ENCODE peak calls at places on chromosome 22, in eight cellular contexts. A is right atrium auricular region, M is H9, K is K562, D is cardiac muscle cell, F is IMR-90, L is upper lobe of right lung, X is esophagus muscularis mucosa. C is an unnamed sample.
A peak's percentile ranks its signal among the peaks of the same experiment; 100 is the strongest.

GRCh38 chr22:38243007-38243775 is 29.6 kb downstream of the TMEM184B start:
- DNase-seq in L (no peak), A (no peak), M (no peak), D (peak; percentile 60), X (no peak), K (no peak), F (peak; percentile 78), C (no peak)

GRCh38 chr22:30185129-30185528 is 61.4 kb downstream of the LIF start:
- DNase-seq in L (no peak), X (peak; percentile 84), K (no peak), F (peak; percentile 71), D (no peak), M (no peak), A (no peak), C (no peak)

GRCh38 chr22:39090426-39091064 is 6.5 kb upstream of the APOBEC3H start:
- DNase-seq in F (no peak), M (no peak), A (no peak), K (no peak), D (no peak), L (no peak), X (no peak), C (no peak)

GRCh38 chr22:26476705-26477340 is 6.8 kb downstream of the HPS4 start:
- DNase-seq in D (peak; percentile 90), F (peak; percentile 55), K (no peak), X (no peak), A (no peak), L (no peak), M (no peak), C (no peak)

GRCh38 chr22:38946771-38947170 is 10.6 kb upstream of the APOBEC3A start:
- DNase-seq in D (no peak), A (no peak), L (no peak), F (no peak), X (no peak), M (peak; percentile 30), K (no peak), C (no peak)

GRCh38 chr22:29581799-29582198 is 886 bp upstream of the NIPSNAP1 start:
- DNase-seq in K (no peak), F (no peak), M (no peak), L (no peak), X (no peak), A (no peak), D (no peak), C (no peak)

GRCh38 chr22:47270463-47271135 is 508.1 kb downstream of the TBC1D22A start:
- DNase-seq in D (no peak), X (no peak), F (no peak), M (no peak), K (peak; percentile 9), L (no peak), A (no peak), C (no peak)

GRCh38 chr22:26725012-26725676 is 67.8 kb downstream of the MIAT start:
- DNase-seq in A (no peak), L (no peak), M (no peak), K (no peak), F (no peak), D (peak; percentile 20), X (no peak), C (no peak)

GRCh38 chr22:45891021-45891421 is 85.9 kb downstream of the WNT7B start:
- DNase-seq in X (no peak), K (no peak), L (peak; percentile 61), M (no peak), D (no peak), A (no peak), F (no peak), C (no peak)

GRCh38 chr22:40449676-40450035 is 79.3 kb downstream of the SGSM3 start:
- DNase-seq in K (no peak), L (no peak), X (no peak), F (peak; percentile 62), D (peak; percentile 78), M (no peak), A (no peak), C (no peak)

GRCh38 chr22:26534874-26535470 is 22.7 kb upstream of the TFIP11 start:
- DNase-seq in K (no peak), F (no peak), X (no peak), A (no peak), D (no peak), L (no peak), M (no peak), C (no peak)

GRCh38 chr22:27880778-27881394 is 38.2 kb downstream of the PITPNB start:
- DNase-seq in K (no peak), D (peak; percentile 87), M (no peak), L (no peak), A (no peak), F (peak; percentile 86), X (no peak), C (no peak)

GRCh38 chr22:47124946-47125345 is 362.5 kb downstream of the TBC1D22A start:
- DNase-seq in M (no peak), X (no peak), K (no peak), D (no peak), A (no peak), F (no peak), L (peak; percentile 63), C (no peak)

GRCh38 chr22:24693359-24693758 is 81.2 kb downstream of the PIWIL3 start:
- DNase-seq in M (no peak), L (no peak), X (no peak), D (no peak), K (no peak), F (peak; percentile 62), A (no peak), C (no peak)
- H3K4me1 ChIP-seq in M (peaks cover 3% of the 10 kb centered on the region), L (peaks cover 22% of the 10 kb centered on the region), X (peaks cover 16% of the 10 kb centered on the region), D (peaks cover 5% of the 10 kb centered on the region), K (peaks cover 28% of the 10 kb centered on the region), F (peaks cover 28% of the 10 kb centered on the region), A (peaks cover 29% of the 10 kb centered on the region), C (peaks cover 2% of the 10 kb centered on the region)

GRCh38 chr22:37046589-37046988 is 5.0 kb upstream of the KCTD17 start:
- DNase-seq in A (no peak), L (no peak), F (no peak), K (no peak), D (no peak), X (no peak), M (no peak), C (peak; percentile 2)

GRCh38 chr22:37044634-37045625 is 6.6 kb upstream of the KCTD17 start:
- DNase-seq in L (no peak), K (no peak), M (no peak), A (no peak), D (no peak), X (no peak), F (peak; percentile 7), C (peak; percentile 2)

GRCh38 chr22:37048133-37048532 is 3.4 kb upstream of the KCTD17 start:
- DNase-seq in F (peak; percentile 31), L (no peak), M (no peak), X (no peak), K (no peak), A (no peak), D (no peak), C (peak; percentile 2)

GRCh38 chr22:37043828-37044538 is 7.6 kb upstream of the KCTD17 start:
- DNase-seq in M (peak; percentile 70), F (peak; percentile 28), A (no peak), D (peak; percentile 66), L (peak; percentile 90), K (peak; percentile 74), X (no peak), C (peak; percentile 50)

DNA sequence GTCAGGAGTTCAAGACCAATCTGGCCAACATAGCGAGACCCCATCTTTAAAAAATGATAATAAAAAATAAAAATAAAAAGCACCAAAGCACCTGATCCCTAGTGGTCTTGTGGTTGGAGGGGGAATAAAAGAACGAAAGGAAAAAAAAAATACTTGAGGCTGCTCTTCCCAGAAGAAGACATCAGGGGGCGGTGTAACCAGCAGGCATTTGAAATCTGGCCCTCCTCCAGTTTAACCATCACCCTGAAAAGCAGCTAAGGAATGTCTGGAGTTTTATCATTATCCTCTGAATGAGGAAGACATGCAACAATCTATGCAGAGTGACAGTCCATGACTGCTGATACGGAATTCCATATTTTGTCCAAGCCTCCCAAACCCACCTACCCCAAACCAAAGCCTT is 5.6 kb upstream of the KCTD17 start:
- DNase-seq in L (no peak), A (no peak), M (no peak), D (peak; percentile 72), F (peak; percentile 62), K (peak; percentile 31), X (no peak), C (no peak)
- TF ChIP-seq CTCF in L (peak; percentile 32), A (no peak), M (peak; percentile 84), D (peak; percentile 79), F (peak; percentile 75), K (peak; percentile 64), X (peak; percentile 27), C (no peak)

DNA sequence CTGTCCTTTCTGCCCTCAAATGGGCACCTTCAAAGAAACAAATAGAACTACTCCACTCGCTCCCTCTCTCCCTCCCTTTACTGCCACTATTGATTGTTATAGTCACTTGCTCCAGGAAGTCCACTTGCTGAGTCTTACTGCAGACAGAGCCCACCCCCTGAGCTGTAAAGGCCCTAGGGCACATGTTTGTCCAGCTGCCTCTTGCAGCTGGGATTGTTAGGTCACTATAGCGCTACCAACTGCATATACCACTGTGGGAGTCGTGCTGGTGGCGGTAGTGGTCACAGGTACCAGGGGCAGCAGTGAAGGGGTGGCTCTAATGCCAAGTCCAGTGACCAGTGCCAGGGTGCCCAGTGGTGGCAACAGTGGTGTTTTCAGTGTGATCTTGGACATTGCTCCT is 4.4 kb upstream of the SREBF2 start:
- DNase-seq in D (no peak), K (no peak), M (no peak), X (no peak), L (no peak), A (no peak), F (no peak), C (no peak)
- H3K27ac ChIP-seq in D (peak overlapping the region; percentile 45), K (no peak overlapping the region), M (no peak overlapping the region), X (no peak overlapping the region), L (no peak overlapping the region), A (no peak overlapping the region), F (no peak overlapping the region), C (no peak overlapping the region)

GRCh38 chr22:43001271-43002197 is 13.4 kb downstream of the PACSIN2 start:
- DNase-seq in K (no peak), X (no peak), D (peak; percentile 67), A (no peak), F (no peak), M (no peak), L (no peak), C (no peak)

GRCh38 chr22:43005106-43005505 is 9.8 kb downstream of the PACSIN2 start:
- DNase-seq in D (no peak), L (no peak), M (no peak), A (no peak), F (no peak), K (no peak), X (no peak), C (no peak)

GRCh38 chr22:43000441-43001175 is 14.3 kb downstream of the PACSIN2 start:
- DNase-seq in D (peak; percentile 40), L (no peak), F (peak; percentile 74), X (no peak), A (no peak), M (no peak), K (no peak), C (no peak)

GRCh38 chr22:43004362-43005035 is 10.4 kb downstream of the PACSIN2 start:
- DNase-seq in A (no peak), K (no peak), X (no peak), F (no peak), D (peak; percentile 79), M (no peak), L (no peak), C (no peak)

DNA sequence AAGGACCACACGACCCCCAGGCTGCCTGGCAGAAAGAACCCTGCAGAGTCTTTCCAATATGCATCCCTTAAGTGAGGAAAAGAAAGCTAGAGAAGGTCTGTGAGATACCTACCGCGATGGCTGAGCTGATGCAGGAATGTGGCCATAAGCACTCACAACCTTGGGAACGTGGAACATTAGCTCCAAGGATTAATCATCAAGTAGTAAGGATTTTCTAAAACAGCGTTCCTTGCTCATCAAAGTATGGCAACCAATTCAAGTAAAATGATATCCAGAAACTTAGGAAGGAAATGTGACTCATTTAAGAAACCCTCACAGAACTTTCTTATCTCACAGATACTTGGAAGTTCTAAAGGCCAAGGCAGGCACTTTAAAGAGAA is 12.8 kb downstream of the PACSIN2 start:
- DNase-seq in F (peak; percentile 91), M (no peak), A (no peak), K (no peak), D (peak; percentile 79), X (no peak), L (no peak), C (no peak)
- H3K4me1 ChIP-seq in F (peaks cover 47% of the 10 kb centered on the region), M (peaks cover 10% of the 10 kb centered on the region), A (peaks cover 66% of the 10 kb centered on the region), K (peaks cover 15% of the 10 kb centered on the region), D (peaks cover 32% of the 10 kb centered on the region), X (peaks cover 50% of the 10 kb centered on the region), L (peaks cover 77% of the 10 kb centered on the region), C (peaks cover 80% of the 10 kb centered on the region)